ENCODE peak calls at places on chromosomes 16 and 17, in five cellular contexts. One of them, this sample, is unnamed. For H3K36me3 and H3K27me3, the result is how much of the 10 kb centered on the place peaks cover.

GRCh38 chr16:11597268-11597690 is 10.6 kb upstream of the LITAF start:
- DNase-seq in prostate gland: no peak
- DNase-seq in osteoblast: no peak
- DNase-seq in heart left ventricle: no peak
- DNase-seq in CD8-positive, alpha-beta T cell: no peak
- DNase-seq in this sample: no peak

GRCh38 chr17:40477796-40478195 is 23.6 kb downstream of the TNS4 start:
- DNase-seq in osteoblast: peak
- DNase-seq in prostate gland: no peak
- DNase-seq in heart left ventricle: no peak
- DNase-seq in CD8-positive, alpha-beta T cell: no peak
- DNase-seq in this sample: no peak

GRCh38 chr17:39951924-39952664 is 10.7 kb upstream of the GSDMA start:
- DNase-seq in prostate gland: no peak
- DNase-seq in heart left ventricle: no peak
- DNase-seq in CD8-positive, alpha-beta T cell: no peak
- DNase-seq in osteoblast: no peak
- DNase-seq in this sample: no peak

GRCh38 chr17:77513045-77513444 is 372.3 kb downstream of the SEC14L1 start:
- DNase-seq in osteoblast: no peak
- DNase-seq in heart left ventricle: no peak
- DNase-seq in prostate gland: no peak
- DNase-seq in CD8-positive, alpha-beta T cell: no peak
- DNase-seq in this sample: no peak

GRCh38 chr17:62625870-62626200 is 1.6 kb upstream of the MRC2 start:
- DNase-seq in prostate gland: no peak
- DNase-seq in heart left ventricle: no peak
- DNase-seq in osteoblast: peak
- DNase-seq in CD8-positive, alpha-beta T cell: no peak
- DNase-seq in this sample: no peak

GRCh38 chr16:55479560-55480197 is 681 bp downstream of the MMP2 start:
- DNase-seq in prostate gland: no peak
- DNase-seq in osteoblast: no peak
- DNase-seq in CD8-positive, alpha-beta T cell: no peak
- DNase-seq in heart left ventricle: no peak
- DNase-seq in this sample: no peak

GRCh38 chr17:3965123-3965800 is 1.0 kb upstream of the ATP2A3 start:
- DNase-seq in heart left ventricle: peak
- DNase-seq in CD8-positive, alpha-beta T cell: peak
- DNase-seq in osteoblast: peak
- DNase-seq in prostate gland: peak
- DNase-seq in this sample: peak

GRCh38 chr17:2563061-2563460 is 30.4 kb upstream of the PAFAH1B1 start:
- DNase-seq in osteoblast: no peak
- DNase-seq in heart left ventricle: no peak
- DNase-seq in prostate gland: peak
- DNase-seq in CD8-positive, alpha-beta T cell: no peak
- DNase-seq in this sample: no peak

GRCh38 chr17:41777579-41778188 is 8.8 kb downstream of the JUP start:
- DNase-seq in CD8-positive, alpha-beta T cell: no peak
- DNase-seq in osteoblast: peak
- DNase-seq in heart left ventricle: peak
- DNase-seq in prostate gland: peak
- DNase-seq in this sample: no peak

GRCh38 chr17:40903129-40903847 is 18.2 kb upstream of the KRT20 start:
- DNase-seq in prostate gland: peak
- DNase-seq in osteoblast: no peak
- DNase-seq in CD8-positive, alpha-beta T cell: no peak
- DNase-seq in heart left ventricle: no peak
- DNase-seq in this sample: peak

GRCh38 chr17:47837401-47838039 is 3.6 kb downstream of the SCRN2 start:
- DNase-seq in heart left ventricle: no peak
- DNase-seq in prostate gland: no peak
- DNase-seq in CD8-positive, alpha-beta T cell: no peak
- DNase-seq in osteoblast: peak
- DNase-seq in this sample: no peak

GRCh38 chr16:84505249-84506156 is 1.0 kb upstream of the MEAK7 start:
- DNase-seq in osteoblast: no peak
- DNase-seq in prostate gland: no peak
- DNase-seq in heart left ventricle: no peak
- DNase-seq in CD8-positive, alpha-beta T cell: no peak
- DNase-seq in this sample: peak

GRCh38 chr17:16977932-16978331 is 6.0 kb upstream of the TNFRSF13B start:
- DNase-seq in prostate gland: no peak
- DNase-seq in heart left ventricle: no peak
- DNase-seq in CD8-positive, alpha-beta T cell: no peak
- DNase-seq in osteoblast: no peak
- DNase-seq in this sample: no peak

GRCh38 chr17:76658387-76658705 is 14.8 kb upstream of the ST6GALNAC1 start:
- DNase-seq in osteoblast: no peak
- DNase-seq in CD8-positive, alpha-beta T cell: no peak
- DNase-seq in heart left ventricle: no peak
- DNase-seq in prostate gland: no peak
- DNase-seq in this sample: no peak

GRCh38 chr17:4397840-4398239 is 31.4 kb upstream of the UBE2G1 start:
- DNase-seq in heart left ventricle: no peak
- DNase-seq in CD8-positive, alpha-beta T cell: no peak
- DNase-seq in osteoblast: no peak
- DNase-seq in prostate gland: no peak
- DNase-seq in this sample: no peak

GRCh38 chr16:10600792-10601443 is 20.5 kb upstream of the EMP2 start:
- DNase-seq in osteoblast: no peak
- DNase-seq in prostate gland: no peak
- DNase-seq in heart left ventricle: no peak
- DNase-seq in CD8-positive, alpha-beta T cell: no peak
- DNase-seq in this sample: no peak

GRCh38 chr16:10594312-10594950 is 14.0 kb upstream of the EMP2 start:
- DNase-seq in prostate gland: peak
- DNase-seq in heart left ventricle: no peak
- DNase-seq in CD8-positive, alpha-beta T cell: no peak
- DNase-seq in osteoblast: peak
- DNase-seq in this sample: no peak

GRCh38 chr16:10599626-10600025 is 19.2 kb upstream of the EMP2 start:
- DNase-seq in prostate gland: no peak
- DNase-seq in heart left ventricle: no peak
- DNase-seq in osteoblast: peak
- DNase-seq in CD8-positive, alpha-beta T cell: no peak
- DNase-seq in this sample: no peak

GRCh38 chr16:10598157-10598556 is 17.8 kb upstream of the EMP2 start:
- DNase-seq in osteoblast: no peak
- DNase-seq in heart left ventricle: peak
- DNase-seq in CD8-positive, alpha-beta T cell: no peak
- DNase-seq in prostate gland: no peak
- DNase-seq in this sample: no peak

DNA sequence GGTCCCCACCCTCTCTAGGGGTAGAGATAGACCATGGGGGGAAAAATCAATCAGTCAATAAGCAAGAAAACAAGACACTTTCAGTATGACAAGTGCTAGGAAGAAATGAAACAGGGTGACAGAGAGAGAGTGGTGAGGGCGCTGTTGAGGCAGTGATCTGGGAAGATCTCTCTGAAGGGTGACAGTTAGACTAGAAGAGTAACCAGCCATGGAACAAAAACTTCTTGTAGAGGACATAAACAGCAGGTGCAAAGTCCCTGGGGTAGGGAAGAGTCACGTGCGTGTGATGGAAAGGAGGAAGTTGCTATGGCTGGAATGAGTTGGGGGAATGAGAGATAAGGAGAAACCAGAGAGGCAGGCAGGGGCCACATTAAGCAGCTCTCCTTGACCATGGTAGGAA is 16.8 kb upstream of the EMP2 start:
- DNase-seq in heart left ventricle: no peak
- DNase-seq in prostate gland: no peak
- DNase-seq in CD8-positive, alpha-beta T cell: no peak
- DNase-seq in osteoblast: peak
- DNase-seq in this sample: no peak
- TF ChIP-seq CTCF in heart left ventricle: no peak
- TF ChIP-seq CTCF in prostate gland: no peak
- TF ChIP-seq CTCF in CD8-positive, alpha-beta T cell: no peak
- TF ChIP-seq CTCF in osteoblast: no peak
- TF ChIP-seq CTCF in this sample: no peak

DNA sequence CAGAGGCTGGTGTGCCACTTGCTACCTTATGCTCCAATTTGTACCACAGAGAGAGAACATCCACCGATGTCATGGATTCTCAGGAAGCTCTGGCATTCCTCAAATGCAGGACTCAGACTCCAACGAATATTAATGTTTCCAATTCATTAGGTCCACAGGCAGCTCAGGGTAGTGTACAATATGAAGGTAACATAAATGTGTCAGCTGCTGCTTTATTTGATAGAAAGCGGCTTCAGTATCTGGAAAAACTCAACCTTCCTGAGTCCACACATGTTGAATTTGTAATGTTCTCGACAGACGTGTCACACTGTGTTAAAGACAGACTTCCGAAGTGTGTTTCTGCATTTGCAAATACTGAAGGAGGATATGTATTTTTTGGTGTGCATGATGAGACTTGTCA is 16.1 kb downstream of the SLFN5 start:
- DNase-seq in heart left ventricle: no peak
- DNase-seq in CD8-positive, alpha-beta T cell: no peak
- DNase-seq in osteoblast: no peak
- DNase-seq in prostate gland: no peak
- DNase-seq in this sample: no peak
- H3K36me3 ChIP-seq in heart left ventricle: half or more
- H3K36me3 ChIP-seq in CD8-positive, alpha-beta T cell: half or more
- H3K36me3 ChIP-seq in osteoblast: half or more
- H3K36me3 ChIP-seq in prostate gland: under half
- H3K36me3 ChIP-seq in this sample: under half

DNA sequence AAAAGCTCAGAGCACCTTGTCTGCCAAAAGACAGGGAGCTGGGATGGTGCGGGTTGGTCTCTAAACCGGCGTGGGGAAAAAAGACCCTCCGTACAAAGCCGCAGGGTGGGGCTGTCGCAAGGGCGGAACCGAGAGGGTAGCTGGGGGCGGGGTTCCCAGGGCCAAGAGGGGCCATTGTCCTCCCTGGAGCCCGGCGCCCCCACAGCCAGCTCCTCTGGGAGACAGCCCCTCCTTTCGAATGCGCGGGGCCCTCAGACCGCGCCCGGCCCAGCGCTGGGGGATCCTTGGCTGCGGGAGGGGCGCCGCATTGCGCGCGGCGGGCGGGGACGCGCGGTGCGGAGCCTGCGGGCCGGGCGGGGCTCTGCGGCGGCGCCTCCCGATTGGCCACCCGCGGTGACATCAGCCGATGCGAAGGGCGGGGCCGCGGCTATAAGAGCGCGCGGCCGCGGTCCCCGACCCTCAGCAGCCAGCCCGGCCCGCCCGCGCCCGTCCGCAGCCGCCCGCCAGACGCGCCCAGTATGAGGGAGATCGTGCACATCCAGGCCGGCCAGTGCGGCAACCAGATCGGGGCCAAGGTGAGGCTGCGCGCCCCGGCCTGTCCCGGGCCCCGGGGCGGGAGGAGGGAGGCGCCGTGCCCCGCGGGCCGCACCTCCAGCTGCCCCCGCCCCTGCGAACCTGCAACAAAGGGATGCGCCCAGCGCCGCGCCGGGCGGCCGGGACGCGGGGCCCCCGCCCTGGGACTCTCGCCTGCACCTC is at the start of gene TUBB3:
- DNase-seq in CD8-positive, alpha-beta T cell: no peak
- DNase-seq in osteoblast: peak
- DNase-seq in prostate gland: peak
- DNase-seq in heart left ventricle: peak
- DNase-seq in this sample: peak
- H3K27me3 ChIP-seq in CD8-positive, alpha-beta T cell: under half
- H3K27me3 ChIP-seq in osteoblast: under half
- H3K27me3 ChIP-seq in prostate gland: under half
- H3K27me3 ChIP-seq in heart left ventricle: under half
- H3K27me3 ChIP-seq in this sample: under half

DNA sequence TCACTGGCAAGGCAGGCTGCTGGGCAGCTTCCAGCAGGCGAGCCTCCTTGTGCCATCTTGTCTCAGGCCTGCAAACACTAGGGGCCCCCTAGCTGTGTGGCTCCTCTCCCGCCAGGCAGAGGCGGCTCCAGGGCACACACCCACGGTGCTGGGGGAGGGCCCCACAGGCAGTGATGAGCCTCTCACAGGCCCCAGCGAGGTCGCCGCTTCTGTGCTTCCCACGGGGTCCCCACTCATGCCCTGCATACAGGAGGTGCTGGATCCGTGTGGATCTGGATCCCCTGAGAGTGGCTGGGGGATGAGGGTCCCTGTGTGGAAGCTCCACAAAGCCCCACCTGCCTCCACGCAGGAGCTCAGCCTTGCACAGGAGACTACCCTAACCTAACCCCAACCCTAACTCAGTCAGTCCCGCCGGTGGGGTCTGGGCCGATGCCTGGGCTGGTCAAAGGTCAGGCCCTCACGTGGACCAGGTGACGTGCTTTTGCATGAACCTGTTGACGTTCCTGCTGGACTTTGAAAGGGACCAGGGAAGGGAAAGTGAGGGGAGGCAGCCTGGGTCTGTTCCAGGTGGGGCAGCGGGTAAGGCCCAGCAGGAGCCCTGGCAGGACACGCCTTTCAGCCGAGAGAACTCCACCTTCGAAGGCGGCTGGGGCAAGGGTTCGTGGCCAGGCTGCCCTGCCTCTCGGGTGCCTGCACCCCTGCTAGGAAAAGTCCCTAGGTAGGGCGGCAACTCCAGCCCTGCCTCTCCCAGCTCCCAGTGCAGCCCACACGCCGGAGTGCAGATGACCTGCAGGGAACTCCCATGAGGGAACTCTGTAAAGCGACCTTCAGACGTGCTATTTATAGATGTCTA is 5.2 kb downstream of the SECTM1 start:
- DNase-seq in heart left ventricle: no peak
- DNase-seq in CD8-positive, alpha-beta T cell: no peak
- DNase-seq in prostate gland: no peak
- DNase-seq in osteoblast: peak
- DNase-seq in this sample: peak
- TF ChIP-seq CTCF in heart left ventricle: no peak
- TF ChIP-seq CTCF in CD8-positive, alpha-beta T cell: no peak
- TF ChIP-seq CTCF in prostate gland: no peak
- TF ChIP-seq CTCF in osteoblast: no peak
- TF ChIP-seq CTCF in this sample: no peak

GRCh38 chr16:46962629-46963028 is 10.8 kb downstream of the DNAJA2 start:
- DNase-seq in osteoblast: peak
- DNase-seq in CD8-positive, alpha-beta T cell: no peak
- DNase-seq in heart left ventricle: no peak
- DNase-seq in prostate gland: no peak
- DNase-seq in this sample: no peak
- H3K36me3 ChIP-seq in osteoblast: half or more
- H3K36me3 ChIP-seq in CD8-positive, alpha-beta T cell: half or more
- H3K36me3 ChIP-seq in heart left ventricle: half or more
- H3K36me3 ChIP-seq in prostate gland: under half
- H3K36me3 ChIP-seq in this sample: under half

DNA sequence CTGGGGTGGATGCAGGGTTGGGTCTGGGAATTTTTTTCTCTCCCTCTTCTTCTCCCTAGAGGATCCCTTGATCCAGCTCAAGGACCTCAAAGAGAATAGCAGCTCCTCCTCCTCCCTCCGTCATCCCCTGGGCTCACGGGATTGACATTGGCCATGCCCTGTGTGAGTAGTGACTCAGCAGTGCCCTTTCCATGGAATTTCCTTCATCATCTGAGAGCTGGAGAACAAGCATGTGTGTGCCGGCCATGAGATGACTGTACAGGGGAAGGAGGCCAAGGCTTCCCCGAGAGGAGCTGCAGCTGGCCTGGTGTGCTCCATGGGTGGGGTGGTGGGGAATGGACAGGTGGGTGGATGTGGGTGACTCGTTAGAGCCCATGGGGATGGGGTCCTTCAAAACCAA is 8.9 kb upstream of the WSCD1 start:
- DNase-seq in osteoblast: peak
- DNase-seq in heart left ventricle: no peak
- DNase-seq in CD8-positive, alpha-beta T cell: no peak
- DNase-seq in prostate gland: no peak
- DNase-seq in this sample: no peak
- H3K27me3 ChIP-seq in osteoblast: under half
- H3K27me3 ChIP-seq in heart left ventricle: under half
- H3K27me3 ChIP-seq in CD8-positive, alpha-beta T cell: under half
- H3K27me3 ChIP-seq in prostate gland: under half
- H3K27me3 ChIP-seq in this sample: under half

This sample was measured in Caco-2.